ENCODE peak calls at places on chromosomes 13 and 19, in four cellular contexts. A, D, W and V are unnamed samples.

GRCh38 chr19:45847661-45848060 is 15.3 kb downstream of the SYMPK start:
- DNase-seq in W (no peak), D (no peak), A (no peak), V (no peak)

GRCh38 chr13:74761794-74762193 is 627.6 kb upstream of the KLF12 start:
- DNase-seq in D (no peak), W (no peak), A (no peak), V (no peak)

GRCh38 chr19:1016647-1017114 is 4.2 kb downstream of the TMEM259 start:
- DNase-seq in D (no peak), A (no peak), W (no peak), V (no peak)

GRCh38 chr13:60627071-60627686 is 230.2 kb downstream of the TDRD3 start:
- DNase-seq in W (no peak), A (peak), D (peak), V (peak)

GRCh38 chr19:57406516-57407123 is 4.3 kb upstream of the ZNF17 start:
- DNase-seq in A (peak), D (peak), W (peak), V (peak)

GRCh38 chr19:19747357-19748220 is 14.7 kb upstream of the ZNF14 start:
- DNase-seq in W (no peak), A (no peak), D (no peak), V (no peak)

GRCh38 chr13:77545626-77546412 is 10.3 kb downstream of the SCEL start:
- DNase-seq in A (no peak), W (no peak), D (no peak), V (no peak)

GRCh38 chr13:48892311-48892710 is 83.4 kb upstream of the FNDC3A start:
- DNase-seq in W (no peak), D (peak), A (no peak), V (no peak)

GRCh38 chr19:32436692-32437091 is 31.1 kb downstream of the DPY19L3 start:
- DNase-seq in W (no peak), A (no peak), D (no peak), V (no peak)

GRCh38 chr19:32448026-32448425 is 42.5 kb downstream of the DPY19L3 start:
- DNase-seq in D (no peak), A (no peak), W (no peak), V (no peak)

GRCh38 chr19:32438751-32439150 is 33.2 kb downstream of the DPY19L3 start:
- DNase-seq in W (no peak), D (no peak), A (no peak), V (no peak)

GRCh38 chr19:32437096-32437495 is 31.5 kb downstream of the DPY19L3 start:
- DNase-seq in D (no peak), W (no peak), A (no peak), V (no peak)

DNA sequence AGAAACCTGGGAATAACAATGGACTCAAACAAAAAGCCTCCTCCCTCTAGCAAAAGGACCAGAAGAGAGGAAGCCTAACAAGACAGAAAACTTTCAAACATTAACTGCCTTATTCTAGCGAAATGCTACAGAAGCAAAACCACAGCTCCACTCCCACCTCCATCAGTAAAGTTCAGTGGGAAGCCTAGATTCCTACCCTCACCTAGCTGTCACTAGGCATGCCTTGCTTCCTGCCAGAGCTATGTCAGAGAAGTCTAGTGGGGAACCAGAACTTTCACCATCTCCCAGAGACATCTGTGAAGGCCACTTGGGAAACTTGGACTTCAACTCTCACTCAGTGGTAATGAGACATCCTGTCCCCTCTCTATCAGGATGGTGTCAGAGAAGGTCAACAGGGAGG is 37.1 kb downstream of the DPY19L3 start:
- DNase-seq in A (no peak), D (no peak), W (no peak), V (no peak)
- TF ChIP-seq EGR1 in A (no peak), D (no peak), W (no peak), V (no peak)

DNA sequence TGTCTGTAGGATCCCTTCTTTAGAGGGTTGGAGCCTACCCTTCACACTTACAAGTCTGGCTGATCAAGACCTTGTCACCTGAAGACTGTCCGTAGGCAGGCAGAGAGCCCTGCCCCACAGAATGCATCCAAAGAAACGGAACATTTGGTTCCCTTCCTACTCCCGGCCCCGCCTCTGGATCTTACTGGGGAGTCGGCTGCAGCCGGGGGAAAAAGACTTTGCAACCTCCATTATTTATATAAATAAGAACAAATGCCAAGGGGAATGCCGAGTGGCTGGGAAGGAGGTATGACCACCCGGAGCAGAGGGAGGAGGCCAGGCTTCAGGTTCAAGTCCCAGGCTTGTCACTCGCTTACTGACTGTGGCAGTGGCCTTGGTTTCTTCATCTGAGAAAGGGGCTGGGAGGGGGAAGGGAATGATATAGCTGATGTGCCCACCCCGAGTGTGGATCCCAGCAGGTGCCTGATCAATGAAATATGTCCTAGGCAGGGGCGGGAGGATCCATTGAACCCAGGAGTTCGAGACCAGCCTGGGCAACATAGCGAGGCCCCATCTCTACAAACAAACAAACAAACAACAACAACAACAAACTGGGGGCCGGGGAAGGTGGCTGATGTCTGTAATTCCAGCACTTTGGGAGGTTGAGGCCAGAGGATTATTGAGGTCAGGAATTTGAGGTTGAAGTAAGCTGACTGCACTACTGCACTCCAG is 48.7 kb downstream of the RFX2 start:
- DNase-seq in A (no peak), W (no peak), D (no peak), V (no peak)
- TF ChIP-seq EGR1 in A (no peak), W (no peak), D (no peak), V (no peak)

DNA sequence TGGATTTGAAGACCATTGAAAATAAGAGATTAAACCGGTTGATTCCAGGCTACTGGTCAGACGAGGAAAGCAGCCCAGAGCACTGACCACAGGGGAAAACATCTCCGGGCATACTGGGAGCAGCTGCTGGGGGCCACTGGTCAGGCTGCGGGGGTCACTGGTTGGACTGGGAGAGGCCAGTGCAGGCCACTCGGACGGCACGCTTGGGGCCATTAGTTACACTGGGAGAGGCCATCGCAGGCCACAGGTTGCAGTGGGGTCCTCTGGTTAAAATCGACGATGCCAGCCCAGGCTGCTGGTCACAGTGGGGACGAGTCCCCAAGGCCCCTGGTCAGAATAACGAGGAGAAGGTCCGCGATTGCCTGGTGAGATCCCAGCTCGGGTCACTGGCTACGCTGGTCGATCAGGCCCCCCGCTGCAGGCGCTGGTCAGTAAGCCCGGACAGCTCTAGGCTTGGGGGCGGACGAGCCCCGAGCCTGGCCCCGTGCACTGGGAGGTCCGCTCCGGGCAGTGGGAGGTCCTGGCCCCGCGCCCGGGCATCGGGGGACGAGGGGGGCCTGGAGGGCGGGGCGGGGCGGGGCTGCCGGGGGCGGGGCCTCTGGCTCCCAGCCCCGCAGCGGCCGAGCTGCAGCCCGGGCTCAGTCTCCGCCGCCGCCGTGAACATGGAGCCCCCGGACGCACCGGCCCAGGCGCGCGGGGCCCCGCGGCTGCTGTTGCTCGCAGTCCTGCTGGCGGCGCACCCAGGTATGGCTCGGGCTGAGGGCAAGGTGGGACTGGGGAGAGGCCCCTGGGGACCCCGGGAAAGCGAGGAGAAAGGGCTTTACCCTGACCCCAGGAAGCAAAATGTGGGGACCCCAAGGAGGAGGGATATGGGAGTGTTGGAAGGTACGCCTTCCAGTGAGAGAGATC is at the start of gene BCAM:
- DNase-seq in A (no peak), W (no peak), D (no peak), V (peak)
- TF ChIP-seq EGR1 in A (no peak), W (no peak), D (no peak), V (no peak)

GRCh38 chr19:30342901-30343300 is 29.3 kb upstream of the ZNF536 start:
- DNase-seq in A (no peak), D (no peak), W (no peak), V (no peak)

GRCh38 chr19:30339624-30340525 is 32.3 kb upstream of the ZNF536 start:
- DNase-seq in D (no peak), W (no peak), A (no peak), V (no peak)

GRCh38 chr19:30340724-30341595 is 31.2 kb upstream of the ZNF536 start:
- DNase-seq in W (no peak), A (no peak), D (no peak), V (no peak)

GRCh38 chr19:30338878-30339623 is 33.1 kb upstream of the ZNF536 start:
- DNase-seq in W (no peak), A (no peak), D (no peak), V (no peak)

DNA sequence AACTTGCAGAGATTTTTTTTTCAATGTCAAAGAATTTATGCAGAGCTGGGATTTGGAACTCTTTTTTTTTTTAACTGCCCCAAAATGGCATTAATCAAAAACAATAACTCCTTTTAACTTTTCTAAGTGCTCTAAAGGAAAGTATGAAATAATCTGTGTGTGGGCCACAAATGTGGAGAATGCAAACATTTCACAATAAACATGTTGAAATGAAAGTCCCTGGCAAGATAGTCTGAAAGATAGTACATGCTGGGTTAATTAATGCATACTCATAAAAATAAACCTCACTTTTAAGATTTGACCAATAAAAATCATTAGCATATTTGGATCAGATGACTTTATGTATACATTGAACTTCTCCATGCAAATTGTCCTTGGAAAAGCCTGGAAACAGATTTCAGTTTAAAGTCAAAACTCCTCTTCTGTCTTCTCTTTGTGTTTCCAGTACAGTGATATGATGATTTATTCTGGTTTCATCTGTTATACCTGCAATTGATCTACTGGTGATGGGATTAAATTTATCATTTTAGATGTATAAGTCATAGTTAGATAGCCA is 30.5 kb upstream of the ZNF536 start:
- DNase-seq in A (no peak), D (no peak), W (no peak), V (no peak)
- TF ChIP-seq EGR1 in A (no peak), D (no peak), W (no peak), V (no peak)

GRCh38 chr19:48637449-48637947 is 319 bp upstream of the DBP start:
- DNase-seq in W (peak), A (peak), D (peak), V (peak)
- TF ChIP-seq EGR1 in W (no peak), A (no peak), D (no peak), V (no peak)

DNA sequence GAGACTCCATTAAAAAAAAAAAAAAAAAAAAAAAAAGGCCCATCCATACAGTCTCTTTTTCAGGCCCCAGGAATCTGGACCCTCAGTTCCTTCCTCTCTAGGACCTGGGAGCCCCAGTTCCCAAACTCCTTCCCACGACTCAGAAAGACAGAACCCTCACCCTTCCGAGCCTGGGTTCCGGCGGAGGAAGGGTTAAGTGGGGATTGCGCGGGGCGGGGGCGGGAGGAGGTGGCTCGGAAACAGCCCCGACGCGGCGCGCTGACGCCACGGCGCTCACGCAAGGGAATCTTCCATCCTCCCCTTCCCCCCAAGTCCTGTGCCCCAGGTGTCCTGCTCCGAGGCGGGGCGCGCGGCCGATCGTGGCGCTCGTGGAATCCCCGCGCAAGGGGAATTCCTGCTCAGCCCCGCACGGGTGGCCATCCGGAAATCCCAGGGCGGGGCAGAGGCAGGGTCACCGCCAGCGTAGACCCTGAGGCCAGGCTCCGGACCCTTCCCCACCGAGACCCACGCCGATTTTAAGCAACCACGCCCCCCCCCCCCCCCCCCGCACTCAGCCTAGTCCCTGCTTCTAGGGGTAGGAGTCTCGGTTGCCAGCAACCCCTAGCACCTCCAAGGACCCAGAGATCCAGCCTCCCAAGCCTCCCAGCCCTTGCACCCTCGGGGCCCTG is 659 bp downstream of the NFKBID start:
- DNase-seq in D (peak), A (no peak), W (peak), V (peak)
- TF ChIP-seq EGR1 in D (peak), A (peak), W (peak), V (peak)

GRCh38 chr19:13040232-13040915 is 45.1 kb downstream of the NFIX start:
- DNase-seq in W (no peak), A (no peak), D (no peak), V (no peak)
- TF ChIP-seq EGR1 in W (no peak), A (no peak), D (no peak), V (no peak)

DNA sequence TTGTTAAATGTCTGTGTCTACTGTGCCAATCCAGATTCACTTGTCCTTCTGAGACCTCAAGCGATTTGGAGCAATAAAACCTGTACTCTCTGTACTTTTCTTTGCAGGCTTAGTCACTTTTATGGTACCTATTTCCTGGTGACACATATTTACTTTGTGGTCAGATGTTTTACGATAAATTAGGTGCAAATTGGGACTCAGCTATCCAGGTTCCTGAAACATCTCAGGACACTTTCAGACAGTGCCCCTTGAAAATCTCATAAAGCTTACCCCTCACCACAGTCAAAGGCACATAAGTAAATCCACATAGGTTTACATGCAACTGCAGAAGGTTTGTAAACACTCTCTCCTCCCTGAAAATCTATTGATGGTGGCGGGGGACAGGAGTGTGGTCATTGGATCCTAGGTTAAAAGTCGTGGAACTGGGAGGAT is 438.8 kb downstream of the EFNB2 start:
- DNase-seq in A (no peak), D (peak), W (no peak), V (no peak)
- TF ChIP-seq EGR1 in A (no peak), D (no peak), W (no peak), V (no peak)

GRCh38 chr13:78609464-78610205 is 6.3 kb upstream of the POU4F1 start:
- DNase-seq in W (no peak), A (no peak), D (no peak), V (no peak)
- TF ChIP-seq EGR1 in W (no peak), A (no peak), D (no peak), V (no peak)

GRCh38 chr13:22866221-22866620 is 314.6 kb upstream of the SGCG start:
- DNase-seq in W (no peak), D (no peak), A (no peak), V (no peak)
- TF ChIP-seq EGR1 in W (no peak), D (no peak), A (no peak), V (no peak)